ENCODE peak calls at places on chromosomes 6 and 20, in four cellular contexts. Q is ovary, U is A549, M is colonic mucosa. S is an unnamed sample.
A peak's percentile ranks its signal among the peaks of the same experiment; 100 is the strongest.

GRCh38 chr6:143807103-143807425 is 36.1 kb upstream of the LTV1 start:
- DNase-seq in Q (no peak), U (no peak), M (no peak), S (no peak)

GRCh38 chr6:39055661-39056060 is 7.1 kb downstream of the GLP1R start:
- DNase-seq in Q (no peak), U (no peak), M (no peak), S (no peak)

GRCh38 chr20:63002511-63002910 is 4.3 kb downstream of the BHLHE23 start:
- DNase-seq in Q (no peak), U (no peak), M (no peak), S (no peak)

GRCh38 chr20:21175433-21175832 is 49.6 kb downstream of the KIZ start:
- DNase-seq in Q (no peak), U (no peak), M (no peak), S (no peak)

GRCh38 chr20:47487175-47487917 is 14.3 kb upstream of the NCOA3 start:
- DNase-seq in Q (no peak), U (no peak), M (no peak), S (no peak)

GRCh38 chr20:62308102-62308822 is 5.5 kb downstream of the ADRM1 start:
- DNase-seq in Q (no peak), U (no peak), M (no peak), S (no peak)

GRCh38 chr6:48765352-48765961 is 654.5 kb upstream of the PTCHD4 start:
- DNase-seq in Q (no peak), U (no peak), M (peak; percentile 21), S (no peak)

GRCh38 chr20:6635034-6635736 is 132.3 kb upstream of the BMP2 start:
- DNase-seq in Q (no peak), U (no peak), M (no peak), S (no peak)

GRCh38 chr6:107692351-107692750 is 131.8 kb downstream of the SCML4 start:
- DNase-seq in Q (no peak), U (no peak), M (no peak), S (no peak)

GRCh38 chr6:52566201-52566600 is 10.7 kb downstream of the TRAM2 start:
- DNase-seq in Q (no peak), U (no peak), M (no peak), S (no peak)

GRCh38 chr6:52562915-52563314 is 13.9 kb downstream of the TRAM2 start:
- DNase-seq in Q (no peak), U (no peak), M (no peak), S (no peak)

GRCh38 chr6:52568320-52568719 is 8.5 kb downstream of the TRAM2 start:
- DNase-seq in Q (no peak), U (no peak), M (no peak), S (no peak)

GRCh38 chr6:52566853-52567279 is 10.0 kb downstream of the TRAM2 start:
- DNase-seq in Q (no peak), U (peak; percentile 5), M (no peak), S (peak; percentile 45)

GRCh38 chr6:52564856-52565255 is 12.0 kb downstream of the TRAM2 start:
- DNase-seq in Q (no peak), U (no peak), M (no peak), S (no peak)
- H3K4me3 ChIP-seq in Q (no peak overlapping the region), U (no peak overlapping the region), M (no peak overlapping the region), S (no peak overlapping the region)

GRCh38 chr20:34995192-34995591 is 39.5 kb downstream of the MYH7B start:
- DNase-seq in Q (no peak), U (no peak), M (no peak), S (peak; percentile 51)

GRCh38 chr20:34990661-34991214 is 35.1 kb downstream of the MYH7B start:
- DNase-seq in Q (no peak), U (no peak), M (no peak), S (no peak)

GRCh38 chr20:34993941-34994508 is 38.4 kb downstream of the MYH7B start:
- DNase-seq in Q (no peak), U (no peak), M (no peak), S (no peak)

GRCh38 chr20:34994509-34995131 is 39.0 kb downstream of the MYH7B start:
- DNase-seq in Q (no peak), U (no peak), M (no peak), S (no peak)

GRCh38 chr20:34992751-34993417 is 37.2 kb downstream of the MYH7B start:
- DNase-seq in Q (no peak), U (no peak), M (no peak), S (no peak)
- H3K27ac ChIP-seq in Q (no peak overlapping the region), U (no peak overlapping the region), M (no peak overlapping the region), S (no peak overlapping the region)

DNA sequence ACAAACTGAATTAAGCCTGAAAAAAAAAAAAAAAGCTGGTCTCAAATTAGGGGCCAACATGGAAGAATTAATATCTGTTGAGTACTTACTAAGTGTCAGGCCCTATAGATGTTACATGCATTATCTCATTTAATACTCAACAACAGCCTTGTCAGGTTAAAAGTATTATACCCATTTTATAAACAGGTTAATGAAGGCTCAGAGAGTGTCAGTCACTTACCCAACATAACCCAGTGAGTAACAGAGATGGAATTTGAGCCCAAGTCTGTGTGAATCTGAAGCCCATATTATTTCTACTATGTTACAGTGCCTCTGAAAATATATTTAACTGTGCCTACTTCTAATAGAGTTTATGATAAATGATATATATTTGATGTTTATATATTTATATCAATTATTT is 11.3 kb upstream of the EIF2S2 start:
- DNase-seq in Q (no peak), U (no peak), M (no peak), S (no peak)
- TF ChIP-seq CTCF in Q (no peak), U (no peak), M (no peak), S (no peak)

DNA sequence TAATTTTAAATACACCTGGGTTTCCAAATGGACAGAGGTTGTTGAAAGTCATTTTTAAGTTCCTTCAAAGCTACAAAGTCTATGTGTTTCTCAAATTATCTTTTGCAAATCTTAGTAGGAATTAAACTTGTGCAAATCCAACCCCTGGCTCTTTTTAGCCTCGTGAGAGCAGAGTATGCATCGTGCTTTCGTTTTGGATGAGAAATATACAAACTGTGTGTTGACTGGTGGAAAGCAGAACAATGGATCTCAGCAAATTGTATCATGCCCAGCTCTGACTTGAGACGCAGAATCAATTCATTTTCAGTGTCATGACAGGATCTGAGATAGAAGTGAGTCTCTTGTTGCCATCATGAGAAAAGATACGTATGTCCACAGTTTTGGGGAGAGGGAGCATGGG is 542.4 kb upstream of the FLRT3 start:
- DNase-seq in Q (no peak), U (no peak), M (no peak), S (no peak)
- H3K4me3 ChIP-seq in Q (no peak overlapping the region), U (peak overlapping the region; percentile 2), M (no peak overlapping the region), S (no peak overlapping the region)

GRCh38 chr6:130632897-130633296 is 194.3 kb upstream of the SMLR1 start:
- DNase-seq in Q (no peak), U (no peak), M (no peak), S (no peak)
- H3K27ac ChIP-seq in Q (no peak overlapping the region), U (no peak overlapping the region), M (no peak overlapping the region), S (no peak overlapping the region)

S was measured in heart left ventricle.